ENCODE peak calls at places on chromosomes 5 and 9, in seven cellular contexts. A is adrenal gland, I is gastrocnemius medialis, J is IMR-90, H is sigmoid colon, V is right lobe of liver, S is A549. P is an unnamed sample.
A peak's percentile ranks its signal among the peaks of the same experiment; 100 is the strongest.

GRCh38 chr9:17135578-17135904 is 701 bp downstream of the CNTLN start:
- DNase-seq in A (no peak), H (no peak), V (no peak), J (no peak), I (peak; percentile 5), S (no peak), P (no peak)

GRCh38 chr9:124411514-124412227 is 3.6 kb downstream of the PSMB7 start:
- DNase-seq in H (no peak), V (no peak), A (no peak), J (peak; percentile 92), I (no peak), S (no peak), P (no peak)

GRCh38 chr5:95801961-95802360 is 20.6 kb downstream of the GLRX start:
- DNase-seq in J (no peak), I (no peak), S (no peak), H (no peak), A (no peak), V (no peak), P (no peak)

GRCh38 chr5:180628827-180629702 is 20.3 kb downstream of the FLT4 start:
- DNase-seq in V (no peak), A (no peak), H (no peak), I (no peak), J (no peak), S (no peak), P (no peak)

GRCh38 chr9:129436751-129437625 is 183.9 kb downstream of the C9orf50 start:
- DNase-seq in I (no peak), J (peak; percentile 57), S (no peak), V (peak; percentile 73), H (peak; percentile 83), A (peak; percentile 71), P (peak; percentile 85)

GRCh38 chr5:155148694-155149093 is 135.1 kb downstream of the KIF4B start:
- DNase-seq in H (no peak), S (no peak), I (no peak), V (no peak), A (no peak), J (no peak), P (no peak)

GRCh38 chr9:133155156-133155555 is 8.6 kb downstream of the GBGT1 start:
- DNase-seq in V (no peak), H (peak; percentile 64), A (no peak), I (no peak), J (no peak), S (no peak), P (no peak)

GRCh38 chr5:79020861-79021561 is 35.9 kb upstream of the ARSB start:
- DNase-seq in A (peak; percentile 42), J (peak; percentile 78), S (peak; percentile 66), H (peak; percentile 78), V (peak; percentile 40), I (peak; percentile 30), P (peak; percentile 60)

GRCh38 chr9:129493714-129494047 is 127.2 kb downstream of the C9orf50 start:
- DNase-seq in V (no peak), A (no peak), S (no peak), J (no peak), H (no peak), I (no peak), P (no peak)

GRCh38 chr5:116600876-116601275 is 26.3 kb upstream of the SEMA6A start:
- DNase-seq in J (peak; percentile 9), S (no peak), A (no peak), V (no peak), I (no peak), H (no peak), P (no peak)

GRCh38 chr5:124494540-124495116 is 251.8 kb downstream of the ZNF608 start:
- DNase-seq in I (no peak), S (no peak), V (no peak), J (peak; percentile 25), A (no peak), H (no peak), P (no peak)

GRCh38 chr5:124071039-124071438 is 559.1 kb downstream of the CSNK1G3 start:
- DNase-seq in V (no peak), I (no peak), H (no peak), S (no peak), A (no peak), J (no peak), P (no peak)

GRCh38 chr5:17167171-17167891 is 50.1 kb upstream of the BASP1 start:
- DNase-seq in H (no peak), J (no peak), I (no peak), A (no peak), V (no peak), S (no peak), P (no peak)

GRCh38 chr9:18747590-18747989 is 273.6 kb downstream of the ADAMTSL1 start:
- DNase-seq in V (peak; percentile 37), A (no peak), H (no peak), S (no peak), J (peak; percentile 5), I (no peak), P (no peak)

GRCh38 chr9:708556-709432 is 132.7 kb upstream of the DMRT1 start:
- DNase-seq in J (no peak), H (no peak), I (no peak), S (no peak), A (no peak), V (peak; percentile 61), P (no peak)

GRCh38 chr9:703392-703791 is 138.1 kb upstream of the DMRT1 start:
- DNase-seq in V (no peak), A (no peak), J (peak; percentile 34), H (no peak), S (no peak), I (no peak), P (no peak)

GRCh38 chr9:706073-706472 is 135.4 kb upstream of the DMRT1 start:
- DNase-seq in V (no peak), H (no peak), I (no peak), J (no peak), A (no peak), S (no peak), P (no peak)

GRCh38 chr9:708182-708555 is 133.3 kb upstream of the DMRT1 start:
- DNase-seq in S (no peak), I (no peak), H (no peak), J (no peak), V (no peak), A (no peak), P (no peak)

DNA sequence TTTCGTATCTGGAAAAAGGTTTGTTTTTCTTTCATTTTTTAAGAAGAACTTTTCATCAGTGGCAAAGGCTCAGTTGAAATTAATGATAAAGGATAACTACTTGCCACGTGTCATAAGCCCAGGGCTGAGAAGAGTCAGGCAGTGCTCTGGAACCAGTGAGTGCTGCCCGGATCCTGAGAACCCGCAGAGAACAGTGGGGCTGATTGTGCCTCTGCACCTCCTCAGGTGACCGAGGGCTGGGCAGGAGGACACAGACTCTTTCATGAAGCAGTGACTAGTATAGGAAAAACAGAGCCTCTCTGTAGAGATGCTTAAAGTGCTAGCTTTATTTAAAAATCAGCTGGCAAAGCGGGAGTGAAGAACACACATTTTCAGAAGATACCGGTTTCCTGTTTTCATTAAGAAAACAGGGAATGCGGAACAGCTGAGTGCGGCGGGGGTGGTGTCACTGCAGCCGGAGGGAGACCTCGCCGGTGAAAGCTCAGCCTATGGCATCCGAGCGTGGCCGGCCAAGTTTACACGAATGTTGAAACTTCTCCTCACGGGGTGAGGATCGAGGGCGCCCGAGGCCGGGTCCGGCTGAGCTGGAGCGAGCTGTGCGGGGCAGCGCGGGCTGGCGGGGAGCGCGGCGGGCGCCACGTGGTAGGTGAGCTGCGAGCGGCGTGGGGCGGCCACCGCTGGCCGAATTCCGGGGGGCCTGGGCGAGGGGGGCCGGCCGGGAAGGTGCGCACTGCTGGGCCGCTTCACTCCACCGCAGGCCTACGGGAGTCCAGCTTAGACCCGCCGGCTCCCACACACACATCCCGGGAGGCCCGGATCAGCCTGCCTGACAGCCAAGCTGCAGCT is 134.7 kb upstream of the DMRT1 start:
- DNase-seq in S (no peak), A (peak; percentile 60), J (peak; percentile 75), H (peak; percentile 92), V (peak; percentile 84), I (peak; percentile 68), P (peak; percentile 70)
- TF ChIP-seq POLR2A in S (no peak), A (no peak), J (no peak), H (no peak), V (peak; percentile 78), I (no peak), P (no peak)

GRCh38 chr5:173901705-173902104 is 13.6 kb downstream of the CPEB4 start:
- DNase-seq in I (no peak), H (no peak), V (no peak), A (no peak), J (no peak), S (no peak), P (no peak)

GRCh38 chr5:173907284-173907683 is 19.1 kb downstream of the CPEB4 start:
- DNase-seq in I (no peak), V (no peak), H (no peak), A (no peak), J (no peak), S (no peak), P (no peak)

GRCh38 chr5:173902743-173903142 is 14.6 kb downstream of the CPEB4 start:
- DNase-seq in A (no peak), I (no peak), S (no peak), J (no peak), H (no peak), V (no peak), P (no peak)

GRCh38 chr5:173902334-173902733 is 14.2 kb downstream of the CPEB4 start:
- DNase-seq in J (no peak), H (no peak), A (no peak), V (no peak), S (no peak), I (no peak), P (no peak)

GRCh38 chr5:173903396-173904140 is 15.4 kb downstream of the CPEB4 start:
- DNase-seq in S (no peak), I (no peak), A (no peak), H (no peak), J (no peak), V (no peak), P (no peak)
- TF ChIP-seq POLR2A in S (no peak), I (no peak), A (no peak), H (no peak), J (no peak), V (no peak), P (no peak)

GRCh38 chr5:143003328-143003636 is 233.1 kb downstream of the ARHGAP26 start:
- DNase-seq in H (no peak), S (no peak), A (no peak), V (no peak), I (no peak), J (no peak), P (no peak)

GRCh38 chr5:143002459-143003327 is 232.5 kb downstream of the ARHGAP26 start:
- DNase-seq in H (no peak), A (no peak), V (no peak), S (peak; percentile 57), I (no peak), J (peak; percentile 86), P (peak; percentile 36)

GRCh38 chr5:143001764-143002351 is 231.7 kb downstream of the ARHGAP26 start:
- DNase-seq in S (no peak), A (no peak), H (no peak), V (no peak), J (peak; percentile 84), I (no peak), P (no peak)

GRCh38 chr5:143006511-143006910 is 236.3 kb downstream of the ARHGAP26 start:
- DNase-seq in J (no peak), S (no peak), A (no peak), V (no peak), H (no peak), I (peak; percentile 33), P (no peak)

GRCh38 chr5:143004361-143004802 is 234.2 kb downstream of the ARHGAP26 start:
- DNase-seq in V (no peak), S (no peak), A (no peak), J (no peak), H (no peak), I (no peak), P (no peak)
- TF ChIP-seq POLR2A in V (no peak), S (no peak), A (no peak), J (no peak), H (no peak), I (no peak), P (no peak)

GRCh38 chr5:34656700-34657549 is 797 bp downstream of the RAI14 start:
- DNase-seq in S (no peak), H (peak; percentile 71), V (peak; percentile 35), J (no peak), A (peak; percentile 35), I (no peak), P (peak; percentile 27)
- TF ChIP-seq POLR2A in S (no peak), H (no peak), V (no peak), J (peak; percentile 10), A (no peak), I (no peak), P (no peak)

P was measured in stomach.